ENCODE peak calls at places on chromosomes 13 and 19, in ten cellular contexts. I is choroid plexus epithelial cell; E is activated CD8-positive, alpha-beta memory T cell treated with anti-CD3 and anti-CD28 coated beads for 48 hours; A is substantia nigra; M is posterior vena cava; X is HEK293T; V is NCI-H1436; S is globus pallidus; J is activated CD4-positive, alpha-beta T cell treated with anti-CD3 and anti-CD28 coated beads for 48 hours; G is B cell. O is an unnamed sample.

GRCh38 chr19:18776736-18777135 is 14.4 kb downstream of the COMP start:
- DNase-seq in I (no peak), E (no peak), A (no peak), M (no peak), X (no peak), V (no peak), S (no peak), J (no peak), G (no peak), O (peak; percentile 48)

GRCh38 chr19:3866798-3867638 is 1.8 kb downstream of the ZFR2 start:
- DNase-seq in I (no peak), E (no peak), A (no peak), M (no peak), X (no peak), V (no peak), S (no peak), J (no peak), G (no peak), O (no peak)

GRCh38 chr13:73662833-73663232 is 471.4 kb downstream of the KLF12 start:
- DNase-seq in I (no peak), E (no peak), A (no peak), M (no peak), X (no peak), V (no peak), S (no peak), J (no peak), G (no peak), O (no peak)

GRCh38 chr13:44437356-44438233 is 64.0 kb downstream of the SERP2 start:
- DNase-seq in I (peak; percentile 60), E (no peak), A (no peak), M (no peak), X (no peak), V (peak; percentile 21), S (peak; percentile 76), J (no peak), G (no peak), O (peak; percentile 75)

GRCh38 chr19:31220540-31220939 is 128.7 kb downstream of the TSHZ3 start:
- DNase-seq in I (peak; percentile 38), E (no peak), A (no peak), M (no peak), X (peak; percentile 19), V (no peak), S (peak; percentile 7), J (peak; percentile 39), G (no peak), O (no peak)

GRCh38 chr13:68719815-68720214 is 1387.8 kb upstream of the ATXN8OS start:
- DNase-seq in I (no peak), E (no peak), A (no peak), M (no peak), X (no peak), V (no peak), S (no peak), J (no peak), G (no peak), O (no peak)

GRCh38 chr13:113106666-113107065 is 1.1 kb downstream of the F7 start:
- DNase-seq in I (no peak), E (no peak), A (no peak), M (no peak), X (no peak), V (no peak), S (no peak), J (no peak), G (no peak), O (no peak)

GRCh38 chr13:110680852-110681251 is 25.1 kb downstream of the CARS2 start:
- DNase-seq in I (peak; percentile 30), E (no peak), A (no peak), M (no peak), X (peak; percentile 44), V (no peak), S (no peak), J (peak; percentile 31), G (no peak), O (peak; percentile 34)

GRCh38 chr19:30338878-30339623 is 33.1 kb upstream of the ZNF536 start:
- DNase-seq in I (no peak), E (no peak), A (no peak), M (peak; percentile 25), X (no peak), V (no peak), S (no peak), J (no peak), G (no peak), O (no peak)

GRCh38 chr13:36788276-36788675 is 30.7 kb upstream of the RFXAP start:
- DNase-seq in I (no peak), E (no peak), A (no peak), M (no peak), X (no peak), V (no peak), S (no peak), J (no peak), G (no peak), O (no peak)

GRCh38 chr13:109989155-109989554 is 202.8 kb upstream of the IRS2 start:
- DNase-seq in I (peak; percentile 47), E (no peak), A (no peak), M (no peak), X (no peak), V (no peak), S (no peak), J (no peak), G (no peak), O (no peak)

GRCh38 chr19:17394891-17395415 is 957 bp upstream of the CCDC194 start:
- DNase-seq in I (peak; percentile 66), E (no peak), A (peak; percentile 13), M (no peak), X (peak; percentile 70), V (no peak), S (no peak), J (peak; percentile 87), G (no peak), O (peak; percentile 81)

GRCh38 chr19:46791944-46792343 is 3.5 kb upstream of the SLC1A5 start:
- DNase-seq in I (no peak), E (no peak), A (no peak), M (no peak), X (no peak), V (no peak), S (no peak), J (no peak), G (no peak), O (no peak)

GRCh38 chr19:12956446-12957388 is at the start of gene GADD45GIP1:
- DNase-seq in I (peak; percentile 77), E (peak; percentile 67), A (peak; percentile 56), M (peak; percentile 93), X (peak; percentile 86), V (peak; percentile 66), S (peak; percentile 63), J (peak; percentile 90), G (peak; percentile 80), O (peak; percentile 88)

GRCh38 chr13:46622918-46623256 is 69.9 kb downstream of the LRCH1 start:
- DNase-seq in I (peak; percentile 77), E (no peak), A (no peak), M (no peak), X (no peak), V (peak; percentile 25), S (peak; percentile 38), J (no peak), G (no peak), O (no peak)

GRCh38 chr19:50361290-50362029 is 4.0 kb downstream of the NAPSA start:
- DNase-seq in I (no peak), E (no peak), A (no peak), M (peak; percentile 19), X (peak; percentile 42), V (no peak), S (no peak), J (peak; percentile 73), G (no peak), O (no peak)

GRCh38 chr13:101520672-101521071 is 68.2 kb downstream of the ITGBL1 start:
- DNase-seq in I (peak; percentile 86), E (no peak), A (no peak), M (no peak), X (no peak), V (no peak), S (no peak), J (no peak), G (no peak), O (no peak)

GRCh38 chr19:7778081-7778480 is 15.0 kb downstream of the CLEC4M start:
- DNase-seq in I (no peak), E (no peak), A (no peak), M (no peak), X (no peak), V (no peak), S (no peak), J (no peak), G (no peak), O (no peak)

GRCh38 chr13:29589967-29590366 is 5.5 kb downstream of the SLC7A1 start:
- DNase-seq in I (no peak), E (no peak), A (no peak), M (no peak), X (no peak), V (no peak), S (no peak), J (no peak), G (no peak), O (no peak)

GRCh38 chr13:19155321-19155861 is 26.2 kb downstream of the TUBA3C start:
- DNase-seq in I (no peak), E (no peak), A (no peak), M (peak; percentile 74), X (no peak), V (no peak), S (no peak), J (no peak), G (no peak), O (no peak)

GRCh38 chr13:79735228-79735627 is 254.3 kb downstream of the NDFIP2 start:
- DNase-seq in I (no peak), E (no peak), A (no peak), M (no peak), X (no peak), V (no peak), S (no peak), J (no peak), G (no peak), O (no peak)

GRCh38 chr13:42883142-42883541 is 101.8 kb downstream of the FAM216B start:
- DNase-seq in I (peak; percentile 48), E (no peak), A (no peak), M (no peak), X (no peak), V (no peak), S (no peak), J (no peak), G (no peak), O (no peak)

GRCh38 chr19:36169084-36169760 is 17.0 kb upstream of the COX7A1 start:
- DNase-seq in I (no peak), E (no peak), A (no peak), M (no peak), X (no peak), V (peak; percentile 2), S (no peak), J (no peak), G (no peak), O (no peak)

GRCh38 chr19:934865-935422 is 9.1 kb downstream of the ARID3A start:
- DNase-seq in I (peak; percentile 50), E (no peak), A (peak; percentile 64), M (peak; percentile 95), X (no peak), V (no peak), S (peak; percentile 72), J (no peak), G (no peak), O (peak; percentile 40)

GRCh38 chr13:112781881-112782361 is 92.1 kb downstream of the ATP11A start:
- DNase-seq in I (no peak), E (no peak), A (peak; percentile 30), M (no peak), X (no peak), V (no peak), S (peak; percentile 81), J (no peak), G (no peak), O (no peak)

GRCh38 chr13:32311188-32311897 is 3.8 kb downstream of the ZAR1L start:
- DNase-seq in I (no peak), E (no peak), A (no peak), M (peak; percentile 79), X (no peak), V (no peak), S (no peak), J (no peak), G (no peak), O (no peak)

O was measured in erythroblast.